ENCODE peak calls at places on chromosomes 13 and 19, in seven cellular contexts. One of them, this sample, is unnamed. For H3K4me1, the result is how much of the 10 kb centered on the place peaks cover.

GRCh38 chr13:40786568-40786996 is 2.8 kb upstream of the SLC25A15 start:
- DNase-seq in colonic mucosa: no peak
- DNase-seq in thyroid gland: no peak
- DNase-seq in PC-9: no peak
- DNase-seq in pancreas: no peak
- DNase-seq in fibroblast of lung: peak
- DNase-seq in right atrium auricular region: peak
- DNase-seq in this sample: no peak

GRCh38 chr19:46975918-46976782 is 43.5 kb upstream of the NPAS1 start:
- DNase-seq in colonic mucosa: peak
- DNase-seq in thyroid gland: peak
- DNase-seq in PC-9: peak
- DNase-seq in pancreas: peak
- DNase-seq in fibroblast of lung: peak
- DNase-seq in right atrium auricular region: peak
- DNase-seq in this sample: peak

GRCh38 chr13:99626461-99627082 is 125.3 kb downstream of the TM9SF2 start:
- DNase-seq in colonic mucosa: no peak
- DNase-seq in thyroid gland: no peak
- DNase-seq in PC-9: no peak
- DNase-seq in pancreas: no peak
- DNase-seq in fibroblast of lung: peak
- DNase-seq in right atrium auricular region: no peak
- DNase-seq in this sample: no peak

GRCh38 chr19:907183-907853 is 5.7 kb downstream of the R3HDM4 start:
- DNase-seq in colonic mucosa: no peak
- DNase-seq in thyroid gland: no peak
- DNase-seq in PC-9: no peak
- DNase-seq in pancreas: no peak
- DNase-seq in fibroblast of lung: no peak
- DNase-seq in right atrium auricular region: no peak
- DNase-seq in this sample: no peak

GRCh38 chr13:73039201-73040108 is 19.4 kb upstream of the KLF5 start:
- DNase-seq in colonic mucosa: no peak
- DNase-seq in thyroid gland: no peak
- DNase-seq in PC-9: no peak
- DNase-seq in pancreas: no peak
- DNase-seq in fibroblast of lung: no peak
- DNase-seq in right atrium auricular region: no peak
- DNase-seq in this sample: no peak

GRCh38 chr13:93231867-93232266 is 5.3 kb downstream of the GPC6 start:
- DNase-seq in colonic mucosa: no peak
- DNase-seq in thyroid gland: no peak
- DNase-seq in PC-9: no peak
- DNase-seq in pancreas: no peak
- DNase-seq in fibroblast of lung: no peak
- DNase-seq in right atrium auricular region: no peak
- DNase-seq in this sample: no peak

GRCh38 chr13:42860485-42860884 is 79.1 kb downstream of the FAM216B start:
- DNase-seq in colonic mucosa: no peak
- DNase-seq in thyroid gland: no peak
- DNase-seq in PC-9: no peak
- DNase-seq in pancreas: no peak
- DNase-seq in fibroblast of lung: no peak
- DNase-seq in right atrium auricular region: no peak
- DNase-seq in this sample: no peak

GRCh38 chr13:34412817-34413365 is 529.2 kb upstream of the NBEA start:
- DNase-seq in colonic mucosa: no peak
- DNase-seq in thyroid gland: no peak
- DNase-seq in PC-9: peak
- DNase-seq in pancreas: no peak
- DNase-seq in fibroblast of lung: peak
- DNase-seq in right atrium auricular region: no peak
- DNase-seq in this sample: no peak

GRCh38 chr13:58085819-58086218 is 454.3 kb downstream of the PCDH17 start:
- DNase-seq in colonic mucosa: no peak
- DNase-seq in thyroid gland: no peak
- DNase-seq in PC-9: no peak
- DNase-seq in pancreas: no peak
- DNase-seq in fibroblast of lung: peak
- DNase-seq in right atrium auricular region: no peak
- DNase-seq in this sample: no peak

GRCh38 chr19:30312582-30313352 is 59.4 kb upstream of the ZNF536 start:
- DNase-seq in colonic mucosa: no peak
- DNase-seq in thyroid gland: no peak
- DNase-seq in PC-9: no peak
- DNase-seq in pancreas: no peak
- DNase-seq in fibroblast of lung: no peak
- DNase-seq in right atrium auricular region: no peak
- DNase-seq in this sample: no peak

GRCh38 chr13:41418027-41418426 is 39.3 kb upstream of the RGCC start:
- DNase-seq in colonic mucosa: no peak
- DNase-seq in thyroid gland: no peak
- DNase-seq in PC-9: no peak
- DNase-seq in pancreas: no peak
- DNase-seq in fibroblast of lung: peak
- DNase-seq in right atrium auricular region: no peak
- DNase-seq in this sample: peak

GRCh38 chr13:27379694-27380596 is 44.5 kb upstream of the GTF3A start:
- DNase-seq in colonic mucosa: peak
- DNase-seq in thyroid gland: peak
- DNase-seq in PC-9: peak
- DNase-seq in pancreas: peak
- DNase-seq in fibroblast of lung: peak
- DNase-seq in right atrium auricular region: no peak
- DNase-seq in this sample: peak

GRCh38 chr19:13905634-13906524 is at the start of the genes BRME1 and CC2D1A:
- DNase-seq in colonic mucosa: peak
- DNase-seq in thyroid gland: peak
- DNase-seq in PC-9: peak
- DNase-seq in pancreas: peak
- DNase-seq in fibroblast of lung: peak
- DNase-seq in right atrium auricular region: peak
- DNase-seq in this sample: peak

GRCh38 chr13:97978661-97979450 is 25.4 kb downstream of the IPO5 start:
- DNase-seq in colonic mucosa: no peak
- DNase-seq in thyroid gland: no peak
- DNase-seq in PC-9: no peak
- DNase-seq in pancreas: no peak
- DNase-seq in fibroblast of lung: peak
- DNase-seq in right atrium auricular region: no peak
- DNase-seq in this sample: no peak

GRCh38 chr13:97975851-97976550 is 22.5 kb downstream of the IPO5 start:
- DNase-seq in colonic mucosa: peak
- DNase-seq in thyroid gland: peak
- DNase-seq in PC-9: peak
- DNase-seq in pancreas: peak
- DNase-seq in fibroblast of lung: peak
- DNase-seq in right atrium auricular region: peak
- DNase-seq in this sample: peak

GRCh38 chr13:97977982-97978381 is 24.5 kb downstream of the IPO5 start:
- DNase-seq in colonic mucosa: no peak
- DNase-seq in thyroid gland: no peak
- DNase-seq in PC-9: no peak
- DNase-seq in pancreas: no peak
- DNase-seq in fibroblast of lung: no peak
- DNase-seq in right atrium auricular region: no peak
- DNase-seq in this sample: no peak

GRCh38 chr13:97976551-97977375 is 23.3 kb downstream of the IPO5 start:
- DNase-seq in colonic mucosa: peak
- DNase-seq in thyroid gland: no peak
- DNase-seq in PC-9: no peak
- DNase-seq in pancreas: no peak
- DNase-seq in fibroblast of lung: no peak
- DNase-seq in right atrium auricular region: no peak
- DNase-seq in this sample: peak

DNA sequence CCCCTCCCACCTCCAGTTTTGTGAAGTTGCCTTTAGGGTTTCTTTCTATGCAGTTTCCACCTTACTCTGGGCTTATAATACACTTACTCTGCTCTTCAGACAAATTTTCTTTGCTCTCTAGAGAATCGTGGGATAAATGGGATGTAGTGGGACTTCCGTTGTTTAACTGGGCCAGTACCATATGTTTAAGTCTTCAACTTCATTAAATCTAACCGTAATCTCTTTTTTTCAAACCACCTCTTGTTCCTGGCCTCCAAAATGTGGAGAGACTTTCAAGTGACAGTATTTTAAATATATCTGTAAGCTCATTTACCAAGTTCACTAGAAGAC is 23.9 kb downstream of the IPO5 start:
- DNase-seq in colonic mucosa: no peak
- DNase-seq in thyroid gland: no peak
- DNase-seq in PC-9: no peak
- DNase-seq in pancreas: no peak
- DNase-seq in fibroblast of lung: peak
- DNase-seq in right atrium auricular region: no peak
- DNase-seq in this sample: no peak
- H3K4me1 ChIP-seq in colonic mucosa: under half
- H3K4me1 ChIP-seq in thyroid gland: under half
- H3K4me1 ChIP-seq in PC-9: under half
- H3K4me1 ChIP-seq in pancreas: under half
- H3K4me1 ChIP-seq in fibroblast of lung: under half
- H3K4me1 ChIP-seq in right atrium auricular region: under half
- H3K4me1 ChIP-seq in this sample: under half

GRCh38 chr19:2490659-2491058 is 14.7 kb downstream of the GADD45B start:
- DNase-seq in colonic mucosa: no peak
- DNase-seq in thyroid gland: no peak
- DNase-seq in PC-9: no peak
- DNase-seq in pancreas: no peak
- DNase-seq in fibroblast of lung: no peak
- DNase-seq in right atrium auricular region: no peak
- DNase-seq in this sample: no peak

GRCh38 chr19:2487780-2488330 is 11.9 kb downstream of the GADD45B start:
- DNase-seq in colonic mucosa: no peak
- DNase-seq in thyroid gland: no peak
- DNase-seq in PC-9: no peak
- DNase-seq in pancreas: no peak
- DNase-seq in fibroblast of lung: no peak
- DNase-seq in right atrium auricular region: no peak
- DNase-seq in this sample: no peak

GRCh38 chr19:2488942-2489731 is 13.2 kb downstream of the GADD45B start:
- DNase-seq in colonic mucosa: peak
- DNase-seq in thyroid gland: peak
- DNase-seq in PC-9: no peak
- DNase-seq in pancreas: peak
- DNase-seq in fibroblast of lung: peak
- DNase-seq in right atrium auricular region: no peak
- DNase-seq in this sample: no peak

GRCh38 chr19:2487090-2487489 is 11.2 kb downstream of the GADD45B start:
- DNase-seq in colonic mucosa: no peak
- DNase-seq in thyroid gland: no peak
- DNase-seq in PC-9: no peak
- DNase-seq in pancreas: no peak
- DNase-seq in fibroblast of lung: no peak
- DNase-seq in right atrium auricular region: no peak
- DNase-seq in this sample: no peak

GRCh38 chr19:2488405-2488941 is 12.5 kb downstream of the GADD45B start:
- DNase-seq in colonic mucosa: peak
- DNase-seq in thyroid gland: peak
- DNase-seq in PC-9: no peak
- DNase-seq in pancreas: no peak
- DNase-seq in fibroblast of lung: no peak
- DNase-seq in right atrium auricular region: no peak
- DNase-seq in this sample: no peak
- H3K4me1 ChIP-seq in colonic mucosa: under half
- H3K4me1 ChIP-seq in thyroid gland: under half
- H3K4me1 ChIP-seq in PC-9: under half
- H3K4me1 ChIP-seq in pancreas: under half
- H3K4me1 ChIP-seq in fibroblast of lung: under half
- H3K4me1 ChIP-seq in right atrium auricular region: under half
- H3K4me1 ChIP-seq in this sample: under half

GRCh38 chr19:2675892-2676291 is 26.6 kb downstream of the GNG7 start:
- DNase-seq in colonic mucosa: no peak
- DNase-seq in thyroid gland: no peak
- DNase-seq in PC-9: no peak
- DNase-seq in pancreas: no peak
- DNase-seq in fibroblast of lung: no peak
- DNase-seq in right atrium auricular region: no peak
- DNase-seq in this sample: no peak

GRCh38 chr19:2666344-2666994 is 36.0 kb downstream of the GNG7 start:
- DNase-seq in colonic mucosa: no peak
- DNase-seq in thyroid gland: no peak
- DNase-seq in PC-9: no peak
- DNase-seq in pancreas: no peak
- DNase-seq in fibroblast of lung: no peak
- DNase-seq in right atrium auricular region: no peak
- DNase-seq in this sample: no peak

GRCh38 chr19:2665103-2665502 is 37.4 kb downstream of the GNG7 start:
- DNase-seq in colonic mucosa: no peak
- DNase-seq in thyroid gland: no peak
- DNase-seq in PC-9: no peak
- DNase-seq in pancreas: no peak
- DNase-seq in fibroblast of lung: no peak
- DNase-seq in right atrium auricular region: no peak
- DNase-seq in this sample: no peak

GRCh38 chr19:2668188-2668763 is 34.2 kb downstream of the GNG7 start:
- DNase-seq in colonic mucosa: no peak
- DNase-seq in thyroid gland: no peak
- DNase-seq in PC-9: no peak
- DNase-seq in pancreas: no peak
- DNase-seq in fibroblast of lung: no peak
- DNase-seq in right atrium auricular region: no peak
- DNase-seq in this sample: no peak

GRCh38 chr19:2670217-2670616 is 32.3 kb downstream of the GNG7 start:
- DNase-seq in colonic mucosa: no peak
- DNase-seq in thyroid gland: no peak
- DNase-seq in PC-9: no peak
- DNase-seq in pancreas: no peak
- DNase-seq in fibroblast of lung: no peak
- DNase-seq in right atrium auricular region: no peak
- DNase-seq in this sample: no peak
- H3K4me1 ChIP-seq in colonic mucosa: under half
- H3K4me1 ChIP-seq in thyroid gland: under half
- H3K4me1 ChIP-seq in PC-9: under half
- H3K4me1 ChIP-seq in pancreas: under half
- H3K4me1 ChIP-seq in fibroblast of lung: under half
- H3K4me1 ChIP-seq in right atrium auricular region: under half
- H3K4me1 ChIP-seq in this sample: under half

GRCh38 chr19:6586726-6587092 is 4.2 kb downstream of the CD70 start:
- DNase-seq in colonic mucosa: no peak
- DNase-seq in thyroid gland: no peak
- DNase-seq in PC-9: no peak
- DNase-seq in pancreas: no peak
- DNase-seq in fibroblast of lung: no peak
- DNase-seq in right atrium auricular region: no peak
- DNase-seq in this sample: no peak
- H3K4me1 ChIP-seq in colonic mucosa: under half
- H3K4me1 ChIP-seq in thyroid gland: under half
- H3K4me1 ChIP-seq in PC-9: under half
- H3K4me1 ChIP-seq in pancreas: under half
- H3K4me1 ChIP-seq in fibroblast of lung: under half
- H3K4me1 ChIP-seq in right atrium auricular region: under half
- H3K4me1 ChIP-seq in this sample: under half

GRCh38 chr19:38003427-38004099 is 96.6 kb downstream of the SIPA1L3 start:
- DNase-seq in colonic mucosa: peak
- DNase-seq in thyroid gland: peak
- DNase-seq in PC-9: no peak
- DNase-seq in pancreas: peak
- DNase-seq in fibroblast of lung: peak
- DNase-seq in right atrium auricular region: peak
- DNase-seq in this sample: peak
- H3K4me1 ChIP-seq in colonic mucosa: under half
- H3K4me1 ChIP-seq in thyroid gland: under half
- H3K4me1 ChIP-seq in PC-9: under half
- H3K4me1 ChIP-seq in pancreas: under half
- H3K4me1 ChIP-seq in fibroblast of lung: under half
- H3K4me1 ChIP-seq in right atrium auricular region: under half
- H3K4me1 ChIP-seq in this sample: under half